ENCODE peak calls at places on chromosomes 13 and 19, in four cellular contexts. M is lung; U is stimulated activated naive CD8-positive, alpha-beta T cell treated with anti-CD3 and anti-CD28 coated beads, Interleukin-15, Interleukin-2, amounts not matched to agents 100 U/mL and 50 U/mL, for 24 hours; X is stimulated activated effector memory CD8-positive, alpha-beta T cell treated with anti-CD3 and anti-CD28 coated beads, Interleukin-12 subunit alpha, Interleukin-12 subunit beta, amount 100 ng/mL, for 72 hours. L is an unnamed sample.

GRCh38 chr13:43514326-43514725 is 272.4 kb downstream of the ENOX1 start:
- ATAC-seq in M (no peak), U (no peak), X (no peak), L (no peak)

GRCh38 chr19:38862321-38863059 is 12.7 kb upstream of the HNRNPL start:
- ATAC-seq in M (no peak), U (no peak), X (no peak), L (peak)

GRCh38 chr19:17052439-17052838 is 22.8 kb downstream of the HAUS8 start:
- ATAC-seq in U (no peak), X (no peak), M (no peak), L (peak)

GRCh38 chr13:41621716-41622508 is 164.6 kb downstream of the RGCC start:
- ATAC-seq in X (no peak), M (no peak), U (no peak), L (no peak)

GRCh38 chr19:47072323-47072722 is 23.9 kb upstream of the TMEM160 start:
- ATAC-seq in X (no peak), U (no peak), M (no peak), L (no peak)

GRCh38 chr13:25771208-25771607 is 280.6 kb downstream of the SHISA2 start:
- ATAC-seq in U (no peak), X (no peak), M (no peak), L (no peak)

GRCh38 chr19:2109278-2109864 is 12.7 kb downstream of the IZUMO4 start:
- ATAC-seq in U (no peak), X (no peak), M (no peak), L (no peak)

GRCh38 chr19:53019684-53020083 is 6.0 kb downstream of the ERVV-1 start:
- ATAC-seq in X (no peak), U (no peak), M (no peak), L (no peak)

GRCh38 chr13:42398542-42398941 is 126.6 kb downstream of the AKAP11 start:
- ATAC-seq in U (no peak), X (no peak), M (no peak), L (no peak)

GRCh38 chr19:58009666-58010301 is 7.2 kb upstream of the ZNF606 start:
- ATAC-seq in M (no peak), X (peak), U (peak), L (peak)

GRCh38 chr13:67515895-67516294 is 285.8 kb upstream of the PCDH9 start:
- ATAC-seq in X (no peak), M (no peak), U (no peak), L (no peak)

GRCh38 chr13:50467156-50467814 is 376.2 kb downstream of the DLEU7 start:
- ATAC-seq in U (no peak), X (no peak), M (no peak), L (no peak)

GRCh38 chr19:35832054-35832453 is 19.4 kb upstream of the PRODH2 start:
- ATAC-seq in X (no peak), U (no peak), M (no peak), L (no peak)

GRCh38 chr13:28316129-28316528 is 177.8 kb downstream of the PAN3 start:
- ATAC-seq in M (no peak), X (peak), U (no peak), L (no peak)

GRCh38 chr13:75618308-75618707 is 17.8 kb upstream of the LMO7 start:
- ATAC-seq in M (no peak), X (no peak), U (no peak), L (no peak)

GRCh38 chr13:30148791-30149190 is 158.6 kb downstream of the KATNAL1 start:
- ATAC-seq in X (no peak), M (no peak), U (no peak), L (no peak)

GRCh38 chr13:98411617-98412310 is 165.1 kb downstream of the STK24 start:
- ATAC-seq in U (no peak), M (no peak), X (no peak), L (no peak)

GRCh38 chr19:29665826-29666633 is 769 bp downstream of the PLEKHF1 start:
- ATAC-seq in X (no peak), M (no peak), U (no peak), L (peak)

GRCh38 chr13:40338217-40338616 is 328.2 kb downstream of the FOXO1 start:
- ATAC-seq in M (no peak), X (no peak), U (no peak), L (peak)

GRCh38 chr19:56360841-56361240 is 32.5 kb downstream of the ZNF582 start:
- ATAC-seq in M (no peak), U (no peak), X (no peak), L (no peak)

GRCh38 chr13:74891610-74892009 is 590.4 kb downstream of the TBC1D4 start:
- ATAC-seq in U (no peak), M (no peak), X (no peak), L (no peak)

GRCh38 chr19:1533510-1534150 is 9.8 kb downstream of the PLK5 start:
- ATAC-seq in M (no peak), X (no peak), U (no peak), L (peak)

GRCh38 chr19:15935167-15935702 is 906 bp upstream of the CYP4F11 start:
- ATAC-seq in U (no peak), M (no peak), X (no peak), L (no peak)

GRCh38 chr19:33275559-33275932 is 26.8 kb downstream of the CEBPA start:
- ATAC-seq in U (no peak), M (no peak), X (no peak), L (no peak)

GRCh38 chr13:77599351-77599750 is 63.8 kb downstream of the SCEL start:
- ATAC-seq in U (no peak), X (no peak), M (no peak), L (no peak)

GRCh38 chr13:29484236-29484635 is 111.3 kb downstream of the SLC7A1 start:
- ATAC-seq in M (no peak), X (no peak), U (no peak), L (peak)

GRCh38 chr19:51036519-51036918 is 1.7 kb upstream of the KLK12 start:
- ATAC-seq in X (no peak), U (no peak), M (no peak), L (no peak)

GRCh38 chr13:100098445-100099116 is 9.7 kb downstream of the PCCA start:
- ATAC-seq in X (no peak), M (no peak), U (no peak), L (no peak)

GRCh38 chr13:22076658-22077057 is 405.8 kb downstream of the FGF9 start:
- ATAC-seq in X (no peak), U (peak), M (no peak), L (no peak)

GRCh38 chr13:101300531-101300930 is 115.8 kb downstream of the NALCN start:
- ATAC-seq in M (no peak), X (no peak), U (no peak), L (no peak)

GRCh38 chr19:58352760-58353671 is at the start of gene A1BG:
- ATAC-seq in U (no peak), M (no peak), X (no peak), L (no peak)

GRCh38 chr13:102012299-102013293 is 389.3 kb downstream of the FGF14 start:
- ATAC-seq in X (no peak), M (peak), U (no peak), L (no peak)

GRCh38 chr13:25175431-25175830 is 3.3 kb upstream of the AMER2 start:
- ATAC-seq in M (no peak), X (no peak), U (no peak), L (no peak)

GRCh38 chr13:98097749-98098148 is 45.1 kb upstream of the FARP1 start:
- ATAC-seq in M (no peak), X (no peak), U (no peak), L (no peak)

GRCh38 chr13:53703371-53704080 is 674.9 kb downstream of the OLFM4 start:
- ATAC-seq in X (no peak), M (no peak), U (no peak), L (no peak)

GRCh38 chr19:49887037-49887652 is 9.5 kb downstream of the IL4I1 start:
- ATAC-seq in M (no peak), X (no peak), U (no peak), L (no peak)

GRCh38 chr19:44820648-44821609 is 12.0 kb downstream of the BCAM start:
- ATAC-seq in X (no peak), M (no peak), U (no peak), L (peak)